ENCODE peak calls at places on chromosome 4, in five cellular contexts. One of them, this sample, is unnamed.

GRCh38 chr4:40205259-40206198 is 8.7 kb downstream of the RHOH start:
- DNase-seq in tibial artery: no peak
- DNase-seq in brain microvascular endothelial cell: no peak
- DNase-seq in suprapubic skin: no peak
- DNase-seq in ovary: no peak
- DNase-seq in this sample: no peak

GRCh38 chr4:26858035-26858918 is 2.4 kb upstream of the STIM2 start:
- DNase-seq in tibial artery: no peak
- DNase-seq in brain microvascular endothelial cell: no peak
- DNase-seq in suprapubic skin: no peak
- DNase-seq in ovary: no peak
- DNase-seq in this sample: no peak

GRCh38 chr4:168832746-168833575 is 177.1 kb downstream of the CBR4 start:
- DNase-seq in tibial artery: peak
- DNase-seq in brain microvascular endothelial cell: no peak
- DNase-seq in suprapubic skin: peak
- DNase-seq in ovary: peak
- DNase-seq in this sample: no peak

GRCh38 chr4:122666527-122667245 is 45.8 kb upstream of the IL21 start:
- DNase-seq in tibial artery: no peak
- DNase-seq in brain microvascular endothelial cell: peak
- DNase-seq in suprapubic skin: no peak
- DNase-seq in ovary: no peak
- DNase-seq in this sample: no peak

GRCh38 chr4:118834960-118835895 is 698 bp downstream of the SEC24D start:
- DNase-seq in tibial artery: peak
- DNase-seq in brain microvascular endothelial cell: peak
- DNase-seq in suprapubic skin: peak
- DNase-seq in ovary: peak
- DNase-seq in this sample: peak

GRCh38 chr4:78059524-78059889 is 2.4 kb downstream of the FRAS1 start:
- DNase-seq in tibial artery: peak
- DNase-seq in brain microvascular endothelial cell: peak
- DNase-seq in suprapubic skin: peak
- DNase-seq in ovary: peak
- DNase-seq in this sample: peak

GRCh38 chr4:39732728-39733127 is 34.8 kb downstream of the UBE2K start:
- DNase-seq in tibial artery: no peak
- DNase-seq in brain microvascular endothelial cell: peak
- DNase-seq in suprapubic skin: no peak
- DNase-seq in ovary: no peak
- DNase-seq in this sample: no peak

GRCh38 chr4:30838346-30838745 is 118.2 kb downstream of the PCDH7 start:
- DNase-seq in tibial artery: no peak
- DNase-seq in brain microvascular endothelial cell: no peak
- DNase-seq in suprapubic skin: no peak
- DNase-seq in ovary: no peak
- DNase-seq in this sample: no peak

GRCh38 chr4:160129439-160129838 is 1026.6 kb downstream of the RAPGEF2 start:
- DNase-seq in tibial artery: no peak
- DNase-seq in brain microvascular endothelial cell: peak
- DNase-seq in suprapubic skin: no peak
- DNase-seq in ovary: no peak
- DNase-seq in this sample: no peak

GRCh38 chr4:101277661-101278060 is 69.7 kb downstream of the PPP3CA start:
- DNase-seq in tibial artery: no peak
- DNase-seq in brain microvascular endothelial cell: peak
- DNase-seq in suprapubic skin: no peak
- DNase-seq in ovary: no peak
- DNase-seq in this sample: no peak

GRCh38 chr4:8642651-8643321 is 50.2 kb downstream of the CPZ start:
- DNase-seq in tibial artery: no peak
- DNase-seq in brain microvascular endothelial cell: no peak
- DNase-seq in suprapubic skin: no peak
- DNase-seq in ovary: peak
- DNase-seq in this sample: no peak

GRCh38 chr4:182380701-182381295 is 137.6 kb downstream of the TENM3 start:
- DNase-seq in tibial artery: no peak
- DNase-seq in brain microvascular endothelial cell: no peak
- DNase-seq in suprapubic skin: no peak
- DNase-seq in ovary: no peak
- DNase-seq in this sample: no peak

GRCh38 chr4:98728433-98728832 is 70.0 kb upstream of the TSPAN5 start:
- DNase-seq in tibial artery: no peak
- DNase-seq in brain microvascular endothelial cell: peak
- DNase-seq in suprapubic skin: no peak
- DNase-seq in ovary: no peak
- DNase-seq in this sample: no peak

GRCh38 chr4:144582105-144582850 is 63.7 kb upstream of the HHIP start:
- DNase-seq in tibial artery: no peak
- DNase-seq in brain microvascular endothelial cell: peak
- DNase-seq in suprapubic skin: no peak
- DNase-seq in ovary: no peak
- DNase-seq in this sample: no peak

GRCh38 chr4:3483471-3483921 is 20.4 kb downstream of the DOK7 start:
- DNase-seq in tibial artery: peak
- DNase-seq in brain microvascular endothelial cell: no peak
- DNase-seq in suprapubic skin: no peak
- DNase-seq in ovary: no peak
- DNase-seq in this sample: no peak

GRCh38 chr4:175584172-175584571 is 227.9 kb downstream of the GPM6A start:
- DNase-seq in tibial artery: no peak
- DNase-seq in brain microvascular endothelial cell: no peak
- DNase-seq in suprapubic skin: no peak
- DNase-seq in ovary: no peak
- DNase-seq in this sample: no peak

GRCh38 chr4:72243641-72244040 is 211.8 kb downstream of the NPFFR2 start:
- DNase-seq in tibial artery: no peak
- DNase-seq in brain microvascular endothelial cell: no peak
- DNase-seq in suprapubic skin: no peak
- DNase-seq in ovary: no peak
- DNase-seq in this sample: no peak

GRCh38 chr4:141131738-141132688 is 1.3 kb downstream of the RNF150 start:
- DNase-seq in tibial artery: no peak
- DNase-seq in brain microvascular endothelial cell: peak
- DNase-seq in suprapubic skin: peak
- DNase-seq in ovary: peak
- DNase-seq in this sample: no peak

GRCh38 chr4:141132689-141133145 is 552 bp downstream of the RNF150 start:
- DNase-seq in tibial artery: no peak
- DNase-seq in brain microvascular endothelial cell: peak
- DNase-seq in suprapubic skin: peak
- DNase-seq in ovary: peak
- DNase-seq in this sample: no peak

GRCh38 chr4:141133146-141134006 is at the start of gene RNF150:
- DNase-seq in tibial artery: peak
- DNase-seq in brain microvascular endothelial cell: peak
- DNase-seq in suprapubic skin: peak
- DNase-seq in ovary: peak
- DNase-seq in this sample: peak

GRCh38 chr4:141134051-141134450 is 782 bp upstream of the RNF150 start:
- DNase-seq in tibial artery: no peak
- DNase-seq in brain microvascular endothelial cell: no peak
- DNase-seq in suprapubic skin: no peak
- DNase-seq in ovary: no peak
- DNase-seq in this sample: no peak

GRCh38 chr4:141134586-141134985 is 1.3 kb upstream of the RNF150 start:
- DNase-seq in tibial artery: no peak
- DNase-seq in brain microvascular endothelial cell: no peak
- DNase-seq in suprapubic skin: no peak
- DNase-seq in ovary: no peak
- DNase-seq in this sample: no peak
- H3K27ac ChIP-seq in tibial artery: peak
- H3K27ac ChIP-seq in brain microvascular endothelial cell: no peak
- H3K27ac ChIP-seq in suprapubic skin: no peak
- H3K27ac ChIP-seq in ovary: no peak
- H3K27ac ChIP-seq in this sample: no peak

DNA sequence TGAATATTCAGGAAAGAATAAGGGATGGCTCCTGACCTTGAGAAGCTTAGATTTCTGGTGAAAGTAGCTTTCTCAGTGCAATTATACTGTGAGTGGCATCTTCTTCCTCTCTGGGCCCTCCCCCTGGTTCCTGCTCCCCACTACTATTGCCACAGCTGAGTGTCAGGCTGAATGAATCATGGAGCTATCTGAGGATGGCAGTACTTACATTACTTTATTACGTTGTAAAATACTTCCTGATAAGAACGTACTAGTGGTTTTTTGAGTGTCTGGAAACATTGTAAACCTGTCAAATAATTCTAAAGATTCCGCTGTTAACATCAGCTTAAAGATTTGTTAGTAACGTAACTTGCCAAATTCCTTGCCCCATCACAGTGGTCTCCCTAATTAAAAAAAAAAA is 36.2 kb downstream of the ARHGAP10 start:
- DNase-seq in tibial artery: no peak
- DNase-seq in brain microvascular endothelial cell: peak
- DNase-seq in suprapubic skin: no peak
- DNase-seq in ovary: no peak
- DNase-seq in this sample: no peak
- H3K27ac ChIP-seq in tibial artery: no peak
- H3K27ac ChIP-seq in brain microvascular endothelial cell: peak
- H3K27ac ChIP-seq in suprapubic skin: no peak
- H3K27ac ChIP-seq in ovary: no peak
- H3K27ac ChIP-seq in this sample: no peak

GRCh38 chr4:81651500-81651899 is 179.8 kb upstream of the RASGEF1B start:
- DNase-seq in tibial artery: no peak
- DNase-seq in brain microvascular endothelial cell: peak
- DNase-seq in suprapubic skin: no peak
- DNase-seq in ovary: no peak
- DNase-seq in this sample: no peak
- H3K27ac ChIP-seq in tibial artery: no peak
- H3K27ac ChIP-seq in brain microvascular endothelial cell: no peak
- H3K27ac ChIP-seq in suprapubic skin: peak
- H3K27ac ChIP-seq in ovary: no peak
- H3K27ac ChIP-seq in this sample: no peak

GRCh38 chr4:165156906-165157305 is 44.2 kb upstream of the TMEM192 start:
- DNase-seq in tibial artery: no peak
- DNase-seq in brain microvascular endothelial cell: no peak
- DNase-seq in suprapubic skin: no peak
- DNase-seq in ovary: no peak
- DNase-seq in this sample: no peak
- H3K27ac ChIP-seq in tibial artery: no peak
- H3K27ac ChIP-seq in brain microvascular endothelial cell: no peak
- H3K27ac ChIP-seq in suprapubic skin: no peak
- H3K27ac ChIP-seq in ovary: no peak
- H3K27ac ChIP-seq in this sample: no peak

GRCh38 chr4:147138171-147138570 is 192.5 kb upstream of the TTC29 start:
- DNase-seq in tibial artery: no peak
- DNase-seq in brain microvascular endothelial cell: peak
- DNase-seq in suprapubic skin: no peak
- DNase-seq in ovary: no peak
- DNase-seq in this sample: no peak
- H3K27ac ChIP-seq in tibial artery: no peak
- H3K27ac ChIP-seq in brain microvascular endothelial cell: no peak
- H3K27ac ChIP-seq in suprapubic skin: no peak
- H3K27ac ChIP-seq in ovary: no peak
- H3K27ac ChIP-seq in this sample: no peak

GRCh38 chr4:21195682-21196081 is 495.4 kb downstream of the PACRGL start:
- DNase-seq in tibial artery: no peak
- DNase-seq in brain microvascular endothelial cell: no peak
- DNase-seq in suprapubic skin: no peak
- DNase-seq in ovary: no peak
- DNase-seq in this sample: no peak

GRCh38 chr4:21192367-21192766 is 492.1 kb downstream of the PACRGL start:
- DNase-seq in tibial artery: no peak
- DNase-seq in brain microvascular endothelial cell: no peak
- DNase-seq in suprapubic skin: no peak
- DNase-seq in ovary: no peak
- DNase-seq in this sample: no peak

GRCh38 chr4:21191304-21191703 is 491.0 kb downstream of the PACRGL start:
- DNase-seq in tibial artery: no peak
- DNase-seq in brain microvascular endothelial cell: no peak
- DNase-seq in suprapubic skin: no peak
- DNase-seq in ovary: no peak
- DNase-seq in this sample: no peak
- H3K27ac ChIP-seq in tibial artery: no peak
- H3K27ac ChIP-seq in brain microvascular endothelial cell: no peak
- H3K27ac ChIP-seq in suprapubic skin: no peak
- H3K27ac ChIP-seq in ovary: no peak
- H3K27ac ChIP-seq in this sample: no peak

DNA sequence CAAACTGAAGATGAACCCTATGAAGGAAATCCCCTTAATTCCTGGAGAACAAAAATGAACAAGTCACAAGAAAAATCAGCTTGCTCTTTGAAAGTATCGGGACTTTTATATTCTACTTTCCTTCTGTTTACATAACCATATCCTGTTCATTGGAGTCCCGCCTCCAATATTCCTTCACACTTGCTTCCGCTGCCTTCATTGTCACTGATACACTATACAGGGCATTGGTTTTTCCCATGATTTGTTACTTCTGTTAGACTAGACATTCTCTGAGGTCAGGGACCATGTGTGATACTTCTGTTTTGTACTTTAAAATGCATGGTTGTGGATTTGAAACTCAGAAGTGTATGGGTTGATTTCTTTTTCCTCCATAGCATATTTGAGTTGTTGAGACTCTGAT is 18.8 kb downstream of the MCUB start:
- DNase-seq in tibial artery: no peak
- DNase-seq in brain microvascular endothelial cell: no peak
- DNase-seq in suprapubic skin: no peak
- DNase-seq in ovary: no peak
- DNase-seq in this sample: no peak
- H3K27ac ChIP-seq in tibial artery: no peak
- H3K27ac ChIP-seq in brain microvascular endothelial cell: no peak
- H3K27ac ChIP-seq in suprapubic skin: no peak
- H3K27ac ChIP-seq in ovary: no peak
- H3K27ac ChIP-seq in this sample: no peak